ENCODE peak calls at places on chromosome 12, in six cellular contexts. I, A, Z, H, C and G are unnamed samples.
A peak's percentile ranks its signal among the peaks of the same experiment; 100 is the strongest.

GRCh38 chr12:32296541-32296940 is 102.8 kb upstream of the FGD4 start:
- DNase-seq in I (no peak), A (no peak), Z (no peak), H (no peak), C (peak; percentile 10), G (no peak)

GRCh38 chr12:106181416-106182114 is 42.8 kb upstream of the NUAK1 start:
- DNase-seq in A (no peak), C (no peak), H (no peak), Z (no peak), I (no peak), G (no peak)

GRCh38 chr12:108635201-108635996 is 1.7 kb upstream of the SELPLG start:
- DNase-seq in C (no peak), H (peak; percentile 91), I (no peak), Z (peak; percentile 49), A (peak; percentile 57), G (no peak)

GRCh38 chr12:41365653-41366131 is 177.6 kb downstream of the PDZRN4 start:
- DNase-seq in I (no peak), H (no peak), C (no peak), Z (no peak), A (no peak), G (no peak)

GRCh38 chr12:53233671-53234091 is 1.7 kb upstream of the RARG start:
- DNase-seq in Z (no peak), A (peak; percentile 76), I (no peak), C (no peak), H (no peak), G (no peak)

GRCh38 chr12:23657598-23657997 is 291.9 kb downstream of the SOX5 start:
- DNase-seq in I (no peak), H (no peak), Z (no peak), A (no peak), C (no peak), G (no peak)

GRCh38 chr12:53299454-53300180 is at the start of gene MYG1:
- DNase-seq in I (peak; percentile 26), A (peak; percentile 93), C (peak; percentile 53), H (peak; percentile 94), Z (peak; percentile 94), G (peak; percentile 60)

GRCh38 chr12:54653025-54653424 is 4.9 kb upstream of the DCD start:
- DNase-seq in I (no peak), H (no peak), C (no peak), Z (no peak), A (no peak), G (no peak)

GRCh38 chr12:109861689-109862314 is 18.5 kb downstream of the GLTP start:
- DNase-seq in H (no peak), C (no peak), I (no peak), A (no peak), Z (no peak), G (no peak)

GRCh38 chr12:41795910-41796309 is 348.8 kb downstream of the GXYLT1 start:
- DNase-seq in H (no peak), I (no peak), Z (peak; percentile 27), C (no peak), A (peak; percentile 59), G (no peak)

GRCh38 chr12:101713059-101713682 is 15.7 kb downstream of the CHPT1 start:
- DNase-seq in C (no peak), A (no peak), Z (no peak), H (no peak), I (no peak), G (no peak)

GRCh38 chr12:82412246-82412645 is 53.9 kb downstream of the METTL25 start:
- DNase-seq in H (no peak), C (no peak), I (no peak), A (no peak), Z (no peak), G (no peak)

GRCh38 chr12:47876404-47876960 is 28.3 kb downstream of the VDR start:
- DNase-seq in Z (no peak), I (no peak), H (no peak), A (no peak), C (no peak), G (no peak)

GRCh38 chr12:104181313-104181712 is 34.3 kb upstream of the TXNRD1 start:
- DNase-seq in Z (no peak), H (no peak), A (no peak), C (peak; percentile 64), I (no peak), G (no peak)

GRCh38 chr12:14482361-14482760 is 85.3 kb downstream of the PLBD1 start:
- DNase-seq in H (no peak), I (no peak), C (no peak), A (no peak), Z (no peak), G (no peak)

GRCh38 chr12:46445093-46445492 is 72.5 kb upstream of the SLC38A2 start:
- DNase-seq in A (no peak), H (no peak), Z (no peak), C (no peak), I (no peak), G (no peak)

GRCh38 chr12:32596031-32596430 is 83.1 kb upstream of the DNM1L start:
- DNase-seq in C (no peak), Z (peak; percentile 40), I (no peak), H (no peak), A (no peak), G (no peak)

GRCh38 chr12:24899503-24900098 is 49.3 kb downstream of the BCAT1 start:
- DNase-seq in C (no peak), Z (no peak), A (no peak), H (peak; percentile 75), I (no peak), G (no peak)

GRCh38 chr12:76303365-76303764 is 44.9 kb downstream of the BBS10 start:
- DNase-seq in Z (no peak), I (no peak), H (no peak), A (no peak), C (no peak), G (no peak)

GRCh38 chr12:42288544-42288943 is 37.4 kb downstream of the ZCRB1 start:
- DNase-seq in H (no peak), I (no peak), C (no peak), Z (no peak), A (no peak), G (no peak)

GRCh38 chr12:71626768-71627167 is 36.9 kb downstream of the ZFC3H1 start:
- DNase-seq in A (no peak), H (no peak), Z (no peak), C (no peak), I (no peak), G (no peak)

GRCh38 chr12:113359939-113360748 is 1.8 kb downstream of the PLBD2 start:
- DNase-seq in H (no peak), I (no peak), C (no peak), Z (no peak), A (peak; percentile 73), G (no peak)

GRCh38 chr12:102062419-102062806 is 622 bp upstream of the WASHC3 start:
- DNase-seq in A (no peak), Z (no peak), C (no peak), H (no peak), I (no peak), G (no peak)

GRCh38 chr12:119266963-119267362 is 67.6 kb upstream of the CCDC60 start:
- DNase-seq in I (no peak), C (no peak), Z (no peak), A (no peak), H (no peak), G (no peak)

GRCh38 chr12:6942331-6942665 is 1.3 kb upstream of the RNU7-1 start:
- DNase-seq in Z (no peak), C (no peak), I (no peak), A (peak; percentile 50), H (no peak), G (no peak)

GRCh38 chr12:54028324-54029201 is at the start of gene HOXC6:
- DNase-seq in H (no peak), A (peak; percentile 81), C (peak; percentile 53), Z (peak; percentile 64), I (no peak), G (no peak)

GRCh38 chr12:14769462-14769836 is 33.8 kb downstream of the WBP11 start:
- DNase-seq in A (peak; percentile 77), Z (peak; percentile 52), I (no peak), H (no peak), C (no peak), G (no peak)

GRCh38 chr12:96322720-96323119 is 77.5 kb downstream of the CDK17 start:
- DNase-seq in H (no peak), Z (no peak), A (no peak), C (no peak), I (no peak), G (no peak)

GRCh38 chr12:97995085-97995484 is 520.3 kb upstream of the TMPO start:
- DNase-seq in H (no peak), I (no peak), Z (no peak), C (no peak), A (no peak), G (no peak)

GRCh38 chr12:110928700-110929099 is 8.3 kb upstream of the MYL2 start:
- DNase-seq in C (no peak), A (no peak), I (no peak), H (no peak), Z (no peak), G (no peak)

GRCh38 chr12:45974883-45975282 is 15.5 kb downstream of the SCAF11 start:
- DNase-seq in C (no peak), I (no peak), Z (no peak), A (no peak), H (no peak), G (no peak)